ENCODE peak calls at places on chromosomes 4 and X, in six cellular contexts. M is neural crest cell, X is tibial artery, I is fibroblast of lung, O is WTC11, P is BE2C. S is an unnamed sample.

GRCh38 chr4:99749445-99750391 is 66.9 kb upstream of the DAPP1 start:
- DNase-seq in I (no peak), P (no peak), M (no peak), X (no peak), O (no peak), S (no peak)

GRCh38 chr4:121256346-121256745 is 92.2 kb upstream of the TNIP3 start:
- DNase-seq in I (peak), M (no peak), X (no peak), P (no peak), O (no peak), S (no peak)

GRCh38 chr4:128827280-128827679 is 17.8 kb downstream of the JADE1 start:
- DNase-seq in I (no peak), O (no peak), X (no peak), P (no peak), M (no peak), S (no peak)

GRCh38 chr4:155948541-155948940 is 5.1 kb downstream of the CTSO start:
- DNase-seq in M (no peak), X (no peak), P (no peak), O (no peak), I (peak), S (no peak)

GRCh38 chr4:120682981-120683380 is 239.5 kb downstream of the PRDM5 start:
- DNase-seq in O (no peak), M (no peak), X (no peak), I (peak), P (no peak), S (no peak)

GRCh38 chr4:127335732-127336131 is 297.0 kb upstream of the INTU start:
- DNase-seq in O (no peak), I (no peak), P (no peak), X (no peak), M (no peak), S (no peak)

GRCh38 chrX:2828404-2829065 is at the start of gene GYG2:
- DNase-seq in O (peak), P (peak), M (peak), I (peak), X (no peak), S (peak)

GRCh38 chrX:65821721-65822496 is 154.5 kb downstream of the MSN start:
- DNase-seq in I (no peak), P (no peak), M (no peak), O (peak), X (no peak), S (peak)

GRCh38 chr4:89347363-89347762 is 39.8 kb upstream of the GPRIN3 start:
- DNase-seq in I (no peak), M (no peak), P (no peak), X (no peak), O (no peak), S (no peak)

GRCh38 chr4:110022457-110022856 is 109.8 kb downstream of the EGF start:
- DNase-seq in P (no peak), O (no peak), X (no peak), M (no peak), I (no peak), S (no peak)

GRCh38 chrX:84188320-84188834 is 378 bp upstream of the RPS6KA6 start:
- DNase-seq in P (peak), O (peak), M (peak), X (peak), I (peak), S (peak)

GRCh38 chr4:84958434-84958833 is 8.1 kb downstream of the WDFY3 start:
- DNase-seq in I (no peak), M (no peak), P (no peak), O (no peak), X (no peak), S (no peak)

GRCh38 chr4:107044170-107044569 is 8.1 kb upstream of the DKK2 start:
- DNase-seq in M (no peak), X (no peak), P (peak), I (no peak), O (no peak), S (peak)

GRCh38 chr4:121243476-121243875 is 79.4 kb upstream of the TNIP3 start:
- DNase-seq in I (peak), O (no peak), X (no peak), M (no peak), P (no peak), S (no peak)

GRCh38 chrX:49951524-49952193 is 29.3 kb downstream of the CLCN5 start:
- DNase-seq in M (no peak), I (peak), O (no peak), X (no peak), P (peak), S (no peak)

GRCh38 chr4:34158883-34159282 is 2085.4 kb downstream of the ARAP2 start:
- DNase-seq in M (no peak), X (no peak), P (no peak), I (peak), O (no peak), S (no peak)

GRCh38 chr4:23818097-23818648 is 71.7 kb downstream of the PPARGC1A start:
- DNase-seq in I (no peak), M (no peak), X (no peak), P (no peak), O (no peak), S (no peak)

GRCh38 chrX:56947695-56948094 is 47.6 kb downstream of the SPIN3 start:
- DNase-seq in X (no peak), P (no peak), M (no peak), I (peak), O (no peak), S (no peak)

GRCh38 chrX:9291666-9292065 is 173.2 kb upstream of the TBL1X start:
- DNase-seq in O (peak), P (no peak), X (no peak), M (peak), I (no peak), S (peak)

GRCh38 chr4:108172780-108173598 is 4.3 kb upstream of the LEF1 start:
- DNase-seq in I (peak), P (peak), O (peak), M (peak), X (no peak), S (peak)

GRCh38 chr4:175891863-175892262 is 79.8 kb upstream of the GPM6A start:
- DNase-seq in I (peak), P (no peak), O (no peak), M (no peak), X (no peak), S (no peak)

GRCh38 chr4:169116270-169116901 is 106.3 kb upstream of the CBR4 start:
- DNase-seq in P (no peak), O (no peak), M (no peak), X (no peak), I (peak), S (no peak)

GRCh38 chrX:106437407-106437806 is 174.4 kb upstream of the RADX start:
- DNase-seq in I (peak), M (no peak), P (no peak), X (no peak), O (no peak), S (no peak)

GRCh38 chrX:40099046-40099968 is 1.5 kb upstream of the BCOR start:
- DNase-seq in X (no peak), M (no peak), O (peak), P (peak), I (no peak), S (no peak)

GRCh38 chr4:83074086-83074704 is 39.2 kb downstream of the COPS4 start:
- DNase-seq in X (no peak), I (peak), M (peak), O (no peak), P (peak), S (peak)

GRCh38 chr4:140185725-140186124 is 31.7 kb upstream of the MAML3 start:
- DNase-seq in I (no peak), O (no peak), P (no peak), M (no peak), X (no peak), S (no peak)

GRCh38 chr4:141502755-141503154 is 133.6 kb upstream of the IL15 start:
- DNase-seq in I (no peak), M (no peak), O (no peak), X (no peak), P (peak), S (no peak)

GRCh38 chr4:84260495-84260894 is 238.6 kb downstream of the NKX6-1 start:
- DNase-seq in M (no peak), I (no peak), P (no peak), O (no peak), X (no peak), S (no peak)

GRCh38 chrX:36867143-36867542 is 141.0 kb upstream of the FAM47C start:
- DNase-seq in M (peak), O (no peak), X (no peak), I (peak), P (no peak), S (peak)

GRCh38 chr4:86977621-86978184 is 42.9 kb downstream of the AFF1 start:
- DNase-seq in I (peak), X (no peak), P (no peak), M (no peak), O (no peak), S (no peak)

GRCh38 chr4:184097240-184097619 is 120.4 kb downstream of the ENPP6 start:
- DNase-seq in O (peak), M (no peak), P (no peak), X (peak), I (no peak), S (peak)

GRCh38 chr4:167730769-167731168 is 361.6 kb upstream of the ANXA10 start:
- DNase-seq in I (no peak), P (no peak), O (no peak), X (no peak), M (no peak), S (no peak)

GRCh38 chr4:40301592-40301991 is 33.5 kb upstream of the CHRNA9 start:
- DNase-seq in M (no peak), O (no peak), P (no peak), I (no peak), X (no peak), S (no peak)

GRCh38 chr4:105896461-105896939 is 1.2 kb downstream of the NPNT start:
- DNase-seq in M (no peak), P (no peak), I (no peak), X (no peak), O (no peak), S (no peak)

GRCh38 chr4:129342820-129343219 is 246.9 kb downstream of the C4orf33 start:
- DNase-seq in M (no peak), O (no peak), I (peak), X (no peak), P (no peak), S (no peak)

GRCh38 chr4:177441061-177441802 is 1.0 kb downstream of the AGA start:
- DNase-seq in M (no peak), P (peak), I (peak), X (peak), O (no peak), S (no peak)

GRCh38 chrX:13761606-13762005 is 27.1 kb downstream of the OFD1 start:
- DNase-seq in X (no peak), O (peak), M (no peak), P (no peak), I (no peak), S (no peak)

GRCh38 chrX:137195991-137196390 is 162.2 kb upstream of the GPR101 start:
- DNase-seq in O (no peak), X (no peak), P (no peak), I (peak), M (no peak), S (no peak)

GRCh38 chrX:137198040-137198439 is 164.2 kb upstream of the GPR101 start:
- DNase-seq in I (no peak), M (no peak), X (no peak), O (no peak), P (no peak), S (no peak)

GRCh38 chrX:137195296-137195695 is 161.5 kb upstream of the GPR101 start:
- DNase-seq in I (no peak), X (no peak), O (no peak), M (no peak), P (no peak), S (no peak)

GRCh38 chrX:137194164-137194563 is 160.4 kb upstream of the GPR101 start:
- DNase-seq in O (peak), P (peak), I (no peak), M (peak), X (no peak), S (peak)
- TF ChIP-seq CTCF in O (no peak), P (peak), I (peak), M (peak), X (no peak), S (peak)

GRCh38 chr4:47662975-47663374 is 174.9 kb downstream of the CORIN start:
- DNase-seq in O (peak), M (peak), I (no peak), X (no peak), P (peak), S (peak)
- TF ChIP-seq CTCF in O (peak), M (peak), I (peak), X (no peak), P (peak), S (peak)

DNA sequence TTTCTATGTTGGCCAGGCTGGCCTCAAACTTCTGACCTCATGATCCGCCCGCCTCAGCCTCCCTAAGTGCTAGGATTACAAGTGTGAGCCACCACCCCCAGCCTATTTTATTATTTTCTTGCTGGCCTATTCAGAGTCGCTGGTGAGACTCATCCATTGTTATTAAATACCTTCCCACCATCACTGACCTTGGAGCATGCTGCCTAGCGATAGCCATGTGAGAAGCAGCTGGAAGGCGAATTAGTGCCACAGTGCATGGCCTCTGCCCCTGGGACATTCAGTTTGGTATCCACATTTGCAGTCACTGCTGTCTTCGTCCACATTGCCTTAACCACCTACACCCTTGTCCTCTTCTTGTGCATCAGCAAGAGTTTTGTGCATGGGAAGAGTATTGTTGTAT is 32.4 kb upstream of the NMU start:
- DNase-seq in M (no peak), X (no peak), I (no peak), P (no peak), O (no peak), S (no peak)
- TF ChIP-seq CTCF in M (no peak), X (no peak), I (no peak), P (no peak), O (no peak), S (no peak)

GRCh38 chrX:137483554-137483953 is 82.4 kb upstream of the ZIC3 start:
- DNase-seq in M (no peak), P (no peak), X (no peak), O (no peak), I (no peak), S (no peak)
- TF ChIP-seq CTCF in M (no peak), P (no peak), X (no peak), O (no peak), I (no peak), S (no peak)

GRCh38 chr4:15906024-15906443 is 32.5 kb downstream of the FGFBP1 start:
- DNase-seq in M (no peak), I (peak), X (no peak), P (no peak), O (peak), S (no peak)
- TF ChIP-seq CTCF in M (no peak), I (no peak), X (no peak), P (no peak), O (no peak), S (no peak)

DNA sequence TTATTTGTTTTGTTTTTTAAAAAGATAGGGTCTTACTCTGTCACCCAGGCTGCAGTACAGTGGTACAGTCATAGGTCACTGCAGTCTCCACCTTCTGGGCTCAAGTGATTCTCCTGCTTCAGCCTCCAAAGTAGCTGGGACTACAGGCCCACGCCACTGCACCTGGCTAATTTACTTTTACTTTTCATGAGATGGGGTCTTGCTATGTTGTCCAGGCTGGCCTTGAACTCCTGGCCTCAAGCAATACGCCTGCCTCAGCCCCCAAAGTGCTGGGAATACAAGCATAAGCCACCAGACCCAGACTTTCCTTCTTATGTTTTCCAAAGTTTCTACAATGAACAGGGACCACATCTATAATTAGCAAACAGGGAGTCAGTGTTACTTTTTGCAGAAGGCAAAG is 37.9 kb upstream of the MXD4 start:
- DNase-seq in I (no peak), M (no peak), X (no peak), P (no peak), O (no peak), S (no peak)
- TF ChIP-seq CTCF in I (no peak), M (no peak), X (no peak), P (no peak), O (no peak), S (no peak)

GRCh38 chr4:153518001-153518400 is 51.8 kb downstream of the TMEM131L start:
- DNase-seq in O (no peak), M (no peak), P (no peak), X (no peak), I (no peak), S (no peak)
- TF ChIP-seq CTCF in O (no peak), M (no peak), P (no peak), X (no peak), I (no peak), S (no peak)

GRCh38 chrX:119728487-119728886 is 29.9 kb upstream of the SOWAHD start:
- DNase-seq in X (no peak), P (no peak), O (peak), M (no peak), I (no peak), S (peak)
- TF ChIP-seq CTCF in X (no peak), P (no peak), O (no peak), M (peak), I (no peak), S (no peak)

GRCh38 chr4:38131371-38132139 is 171.4 kb downstream of the PTTG2 start:
- DNase-seq in O (peak), I (peak), M (no peak), X (no peak), P (no peak), S (no peak)

GRCh38 chr4:38133711-38134480 is 173.7 kb downstream of the PTTG2 start:
- DNase-seq in I (no peak), M (no peak), O (no peak), P (no peak), X (no peak), S (no peak)

GRCh38 chr4:38132843-38133662 is 172.9 kb downstream of the PTTG2 start:
- DNase-seq in O (no peak), P (no peak), I (no peak), X (no peak), M (no peak), S (no peak)

GRCh38 chr4:38130884-38131283 is 170.7 kb downstream of the PTTG2 start:
- DNase-seq in I (no peak), M (no peak), O (no peak), P (no peak), X (no peak), S (no peak)

DNA sequence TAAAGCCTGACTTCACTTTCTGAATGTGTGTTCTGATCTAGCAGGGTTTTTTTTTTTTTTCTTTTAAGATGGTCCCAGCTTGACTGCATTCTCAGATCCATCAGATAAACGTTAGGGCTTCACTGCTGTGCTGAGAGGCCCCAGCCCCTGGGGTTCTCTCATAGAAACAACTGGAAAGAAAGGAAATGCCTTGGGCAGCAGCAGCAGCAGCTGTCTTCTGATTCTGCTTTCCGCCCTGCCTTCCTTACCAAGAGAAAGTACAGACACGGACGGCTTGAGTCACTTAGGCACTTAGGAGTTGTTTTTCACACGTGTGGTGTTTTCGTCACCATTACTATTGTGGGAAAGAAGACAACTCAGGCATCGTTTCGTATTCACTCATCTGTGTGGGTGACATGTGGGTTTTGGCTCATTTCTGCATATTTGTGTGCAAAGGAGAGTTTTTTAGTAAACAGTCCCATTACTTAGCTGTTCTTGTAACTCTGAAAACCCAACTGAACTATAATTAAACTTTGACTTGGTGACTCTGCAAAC is 172.0 kb downstream of the PTTG2 start:
- DNase-seq in I (peak), M (no peak), O (no peak), X (peak), P (no peak), S (peak)
- TF ChIP-seq CTCF in I (no peak), M (no peak), O (no peak), X (no peak), P (no peak), S (no peak)

S was measured in endothelial cell.